ENCODE peak calls at places on chromosomes 4 and X, in five cellular contexts. W, R, D, J and M are unnamed samples.

GRCh38 chr4:153901220-153901619 is 112.3 kb upstream of the SFRP2 start:
- DNase-seq in W (no peak), R (no peak), D (no peak), J (no peak), M (no peak)

GRCh38 chrX:74419861-74420193 is 1.5 kb upstream of the SLC16A2 start:
- DNase-seq in W (peak), R (no peak), D (no peak), J (no peak), M (no peak)

GRCh38 chr4:1759170-1759817 is 33.8 kb upstream of the FGFR3 start:
- DNase-seq in W (no peak), R (no peak), D (no peak), J (no peak), M (no peak)

GRCh38 chr4:176778491-176778890 is 14.2 kb downstream of the VEGFC start:
- DNase-seq in W (peak), R (no peak), D (no peak), J (peak), M (no peak)

GRCh38 chrX:276588-277171 is 4.5 kb upstream of the PLCXD1 start:
- DNase-seq in W (peak), R (peak), D (no peak), J (peak), M (peak)

GRCh38 chr4:156495836-156496235 is 475.8 kb downstream of the PDGFC start:
- DNase-seq in W (no peak), R (no peak), D (no peak), J (no peak), M (no peak)

GRCh38 chrX:47218920-47219815 is 687 bp downstream of the CDK16 start:
- DNase-seq in W (peak), R (peak), D (peak), J (no peak), M (peak)

GRCh38 chr4:128521634-128522253 is 234.1 kb upstream of the PGRMC2 start:
- DNase-seq in W (peak), R (no peak), D (no peak), J (peak), M (no peak)

GRCh38 chrX:11792461-11793421 is 34.7 kb downstream of the MSL3 start:
- DNase-seq in W (no peak), R (peak), D (no peak), J (no peak), M (peak)

GRCh38 chrX:140815868-140816267 is 106.3 kb downstream of the LINC00632 start:
- DNase-seq in W (no peak), R (no peak), D (no peak), J (peak), M (no peak)

GRCh38 chrX:20414066-20414465 is 147.4 kb upstream of the RPS6KA3 start:
- DNase-seq in W (no peak), R (no peak), D (no peak), J (no peak), M (no peak)

GRCh38 chr4:185841451-185841850 is 29.5 kb upstream of the SORBS2 start:
- DNase-seq in W (no peak), R (no peak), D (no peak), J (no peak), M (no peak)

GRCh38 chr4:161829631-161830030 is 334.2 kb downstream of the FSTL5 start:
- DNase-seq in W (no peak), R (no peak), D (no peak), J (no peak), M (no peak)

GRCh38 chr4:88616275-88616996 is 24.2 kb downstream of the HERC3 start:
- DNase-seq in W (peak), R (no peak), D (no peak), J (peak), M (no peak)

GRCh38 chr4:105619193-105619931 is 66.9 kb downstream of the ARHGEF38 start:
- DNase-seq in W (peak), R (no peak), D (no peak), J (no peak), M (no peak)

GRCh38 chr4:12975511-12975910 is 508.6 kb downstream of the RAB28 start:
- DNase-seq in W (no peak), R (no peak), D (no peak), J (no peak), M (no peak)

GRCh38 chr4:83207497-83208105 is 77.0 kb downstream of the COQ2 start:
- DNase-seq in W (no peak), R (no peak), D (no peak), J (peak), M (no peak)

GRCh38 chrX:138847930-138848329 is 136.4 kb upstream of the FGF13 start:
- DNase-seq in W (no peak), R (no peak), D (no peak), J (no peak), M (no peak)

GRCh38 chr4:110309686-110310085 is 111.3 kb upstream of the ELOVL6 start:
- DNase-seq in W (no peak), R (no peak), D (no peak), J (no peak), M (no peak)

GRCh38 chrX:64739792-64740378 is 236.4 kb downstream of the ZC4H2 start:
- DNase-seq in W (no peak), R (no peak), D (no peak), J (no peak), M (no peak)

GRCh38 chr4:36399762-36400353 is 118.4 kb downstream of the DTHD1 start:
- DNase-seq in W (peak), R (no peak), D (no peak), J (no peak), M (no peak)

GRCh38 chr4:97656034-97656720 is 487.1 kb downstream of the STPG2 start:
- DNase-seq in W (no peak), R (no peak), D (no peak), J (peak), M (no peak)

GRCh38 chr4:105840426-105841174 is 54.7 kb upstream of the NPNT start:
- DNase-seq in W (no peak), R (no peak), D (no peak), J (no peak), M (no peak)

GRCh38 chr4:118280501-118281218 is 72.1 kb downstream of the PRSS12 start:
- DNase-seq in W (peak), R (no peak), D (peak), J (peak), M (no peak)

GRCh38 chr4:132910226-132910748 is 238.8 kb upstream of the PCDH10 start:
- DNase-seq in W (no peak), R (no peak), D (no peak), J (no peak), M (no peak)

GRCh38 chrX:76420237-76420636 is 7.3 kb upstream of the MAGEE1 start:
- DNase-seq in W (no peak), R (no peak), D (no peak), J (no peak), M (no peak)
- TF ChIP-seq CTCF in W (peak), R (no peak), D (no peak), J (peak), M (peak)

GRCh38 chr4:77418333-77418732 is 187.3 kb upstream of the CXCL13 start:
- DNase-seq in W (no peak), R (no peak), D (no peak), J (peak), M (no peak)
- TF ChIP-seq CTCF in W (no peak), R (no peak), D (no peak), J (peak), M (no peak)

GRCh38 chr4:136183513-136183912 is 1348.8 kb downstream of the PCDH18 start:
- DNase-seq in W (no peak), R (no peak), D (no peak), J (no peak), M (no peak)
- TF ChIP-seq CTCF in W (no peak), R (no peak), D (no peak), J (no peak), M (no peak)

DNA sequence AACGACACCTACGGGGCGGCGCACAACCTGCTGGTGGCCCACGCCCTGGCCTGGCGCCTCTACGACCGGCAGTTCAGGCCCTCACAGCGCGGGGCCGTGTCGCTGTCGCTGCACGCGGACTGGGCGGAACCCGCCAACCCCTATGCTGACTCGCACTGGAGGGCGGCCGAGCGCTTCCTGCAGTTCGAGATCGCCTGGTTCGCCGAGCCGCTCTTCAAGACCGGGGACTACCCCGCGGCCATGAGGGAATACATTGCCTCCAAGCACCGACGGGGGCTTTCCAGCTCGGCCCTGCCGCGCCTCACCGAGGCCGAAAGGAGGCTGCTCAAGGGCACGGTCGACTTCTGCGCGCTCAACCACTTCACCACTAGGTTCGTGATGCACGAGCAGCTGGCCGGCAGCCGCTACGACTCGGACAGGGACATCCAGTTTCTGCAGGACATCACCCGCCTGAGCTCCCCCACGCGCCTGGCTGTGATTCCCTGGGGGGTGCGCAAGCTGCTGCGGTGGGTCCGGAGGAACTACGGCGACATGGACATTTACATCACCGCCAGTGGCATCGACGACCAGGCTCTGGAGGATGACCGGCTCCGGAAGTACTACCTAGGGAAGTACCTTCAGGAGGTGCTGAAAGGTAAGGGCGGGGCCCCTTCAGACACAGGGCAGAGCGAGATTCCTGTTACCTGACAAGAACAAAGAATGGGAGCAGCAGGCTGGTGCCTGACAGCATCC is 11.7 kb downstream of the RPL9 start:
- DNase-seq in W (peak), R (peak), D (peak), J (no peak), M (peak)
- TF ChIP-seq CTCF in W (no peak), R (no peak), D (no peak), J (no peak), M (no peak)

GRCh38 chr4:167524091-167524490 is 289.8 kb upstream of the SPOCK3 start:
- DNase-seq in W (no peak), R (no peak), D (no peak), J (no peak), M (no peak)
- TF ChIP-seq CTCF in W (no peak), R (no peak), D (no peak), J (no peak), M (no peak)

DNA sequence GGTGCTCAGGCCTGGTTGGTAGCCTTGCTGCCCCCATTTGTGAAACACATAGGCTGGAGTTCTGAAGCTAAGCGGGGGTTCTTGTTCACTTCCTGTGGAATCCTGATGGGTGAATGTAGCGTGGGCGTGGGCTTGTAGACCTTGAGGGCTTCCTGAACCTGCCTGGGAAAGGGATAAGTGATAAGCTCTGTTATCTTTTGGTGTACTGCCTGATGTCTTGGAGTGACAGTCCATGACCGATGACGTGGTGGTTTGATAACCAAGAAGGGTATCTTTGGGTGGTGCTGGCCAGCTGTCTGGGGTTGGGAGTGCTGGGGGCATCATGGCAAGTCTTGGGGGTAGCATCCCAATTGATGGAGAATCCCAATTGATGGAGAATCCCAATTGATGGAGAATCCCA is 17.5 kb upstream of the WDR1 start:
- DNase-seq in W (no peak), R (no peak), D (no peak), J (no peak), M (no peak)
- TF ChIP-seq CTCF in W (no peak), R (no peak), D (no peak), J (no peak), M (no peak)